ENCODE peak calls at places on chromosomes 2 and 18, in nine cellular contexts. K is cardiac muscle cell, W is uterus, Q is K562, Y is transverse colon, X is endodermal cell, O is Peyer's patch, N is DND-41, Z is adrenal gland. B is an unnamed sample.
A peak's percentile ranks its signal among the peaks of the same experiment; 100 is the strongest.

GRCh38 chr2:67649331-67650071 is 252.4 kb downstream of the ETAA1 start:
- DNase-seq in N (no peak), Y (no peak), K (peak; percentile 36), Z (peak; percentile 66), Q (no peak), W (peak; percentile 49), X (peak; percentile 44), O (peak; percentile 54), B (no peak)

GRCh38 chr2:63012541-63012940 is 38.1 kb upstream of the OTX1 start:
- DNase-seq in Z (no peak), Q (no peak), O (no peak), N (no peak), X (no peak), W (no peak), Y (no peak), K (no peak), B (no peak)

GRCh38 chr2:191155608-191156071 is 4.8 kb upstream of the STAT4 start:
- DNase-seq in Z (no peak), Q (no peak), Y (no peak), O (no peak), K (peak; percentile 26), W (no peak), N (peak; percentile 16), X (no peak), B (no peak)

GRCh38 chr2:85695121-85695520 is 963 bp downstream of the GNLY start:
- DNase-seq in Z (no peak), W (no peak), X (no peak), O (no peak), K (no peak), Y (no peak), Q (no peak), N (no peak), B (no peak)

GRCh38 chr2:10140841-10141610 is 18.5 kb downstream of the RRM2 start:
- DNase-seq in O (no peak), W (no peak), Y (no peak), N (no peak), X (no peak), K (no peak), Q (no peak), Z (no peak), B (no peak)

GRCh38 chr18:12819330-12819729 is 64.7 kb downstream of the PTPN2 start:
- DNase-seq in Q (no peak), K (no peak), O (no peak), X (no peak), Z (no peak), N (no peak), W (no peak), Y (no peak), B (no peak)

GRCh38 chr18:30763913-30764350 is 278.6 kb downstream of the DSC3 start:
- DNase-seq in K (peak; percentile 2), Y (no peak), N (no peak), W (no peak), X (peak; percentile 65), Q (no peak), O (no peak), Z (no peak), B (no peak)

GRCh38 chr18:61575419-61575818 is 242.2 kb downstream of the CDH20 start:
- DNase-seq in O (no peak), Q (no peak), N (no peak), Z (no peak), W (no peak), Y (no peak), X (peak; percentile 46), K (no peak), B (no peak)

GRCh38 chr18:54257015-54257414 is 12.3 kb upstream of the POLI start:
- DNase-seq in Q (no peak), K (no peak), X (no peak), O (no peak), N (no peak), W (no peak), Y (no peak), Z (no peak), B (no peak)

GRCh38 chr2:44957656-44958327 is 16.3 kb downstream of the SIX3 start:
- DNase-seq in Y (no peak), N (no peak), W (no peak), Z (no peak), K (no peak), O (no peak), Q (no peak), X (no peak), B (no peak)

GRCh38 chr2:44956841-44957240 is 15.3 kb downstream of the SIX3 start:
- DNase-seq in Z (no peak), W (no peak), K (no peak), X (no peak), Q (no peak), N (no peak), O (no peak), Y (no peak), B (no peak)

GRCh38 chr2:44960871-44961270 is 19.4 kb downstream of the SIX3 start:
- DNase-seq in X (peak; percentile 30), Z (no peak), W (no peak), O (no peak), Y (no peak), N (no peak), Q (no peak), K (no peak), B (no peak)

GRCh38 chr2:44962176-44962695 is 20.7 kb downstream of the SIX3 start:
- DNase-seq in X (peak; percentile 26), Y (no peak), Z (no peak), Q (no peak), O (no peak), W (no peak), N (no peak), K (no peak), B (no peak)

DNA sequence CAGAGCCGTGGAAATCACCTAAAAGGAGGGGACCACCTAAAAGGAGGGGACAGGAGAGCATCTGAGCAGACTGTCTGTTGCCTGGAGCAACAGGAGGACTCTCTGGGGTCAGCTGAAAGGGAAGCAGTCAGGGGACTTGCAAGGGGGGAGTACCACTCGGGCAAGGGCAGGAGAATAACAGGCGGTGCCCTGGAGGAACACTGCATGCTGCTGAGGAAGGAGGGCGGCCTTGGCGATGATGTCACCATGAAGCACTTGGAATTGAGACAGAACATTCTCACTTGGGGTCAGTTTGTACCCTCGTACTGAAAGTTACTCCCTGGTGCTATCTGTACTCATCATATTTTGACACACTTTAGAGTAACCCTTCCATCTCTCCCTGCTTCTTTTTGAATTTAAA is 18.4 kb downstream of the SIX3 start:
- DNase-seq in K (no peak), N (no peak), W (no peak), Y (no peak), Z (no peak), X (peak; percentile 33), Q (no peak), O (no peak), B (no peak)
- H3K27me3 ChIP-seq in K (peaks cover 97% of the 10 kb centered on the region), N (peaks cover 9% of the 10 kb centered on the region), W (no peaks in the 10 kb centered on the region), Y (peaks cover 61% of the 10 kb centered on the region), Z (peaks cover 15% of the 10 kb centered on the region), X (peaks cover 63% of the 10 kb centered on the region), Q (peaks cover 6% of the 10 kb centered on the region), O (no peaks in the 10 kb centered on the region), B (peaks cover 4% of the 10 kb centered on the region)

DNA sequence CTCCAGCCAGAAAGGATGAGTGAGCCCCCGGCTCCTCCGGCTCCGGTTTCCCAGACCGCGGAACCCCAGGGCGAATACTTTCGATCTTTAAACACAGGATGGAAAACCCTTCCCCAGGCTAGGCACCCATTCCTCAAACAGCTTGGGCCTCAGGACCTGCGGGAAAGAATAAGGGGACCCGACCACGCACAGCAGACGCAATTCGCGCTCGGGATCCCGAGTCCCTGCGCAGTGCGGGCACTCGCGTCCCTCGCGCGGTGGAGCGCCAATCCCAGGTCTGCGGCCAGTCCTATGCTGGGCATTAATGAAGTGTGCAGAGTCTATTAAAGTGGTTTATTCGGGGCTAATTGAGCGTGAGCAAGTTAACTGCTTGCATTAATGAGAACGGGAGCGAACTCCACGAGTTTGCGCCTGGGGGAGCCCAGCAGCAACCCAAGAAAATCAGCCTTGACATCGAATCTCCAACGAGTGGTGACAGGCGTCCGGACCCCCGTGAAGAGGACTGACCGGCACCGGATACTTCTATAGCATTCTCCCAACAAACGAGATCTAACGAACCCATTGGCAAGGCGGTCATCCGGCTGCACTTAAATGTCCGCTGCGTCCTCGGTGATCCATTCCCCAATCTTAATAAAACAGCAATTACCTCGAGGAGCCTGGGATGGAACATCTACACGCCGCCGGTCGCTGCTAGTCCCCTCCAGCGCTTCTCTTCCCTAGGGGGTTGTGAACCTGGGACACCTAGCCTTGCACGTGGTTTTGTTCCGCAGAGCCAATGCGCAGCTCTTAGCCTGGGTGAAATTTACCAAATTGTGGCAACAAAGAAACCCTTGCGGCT is 1.7 kb downstream of the OSR1 start:
- DNase-seq in Q (no peak), Y (no peak), N (no peak), X (peak; percentile 68), W (no peak), Z (no peak), O (no peak), K (no peak), B (no peak)
- H3K4me3 ChIP-seq in Q (no peak overlapping the region), Y (peak overlapping the region; percentile 55), N (no peak overlapping the region), X (peak overlapping the region; percentile 39), W (peak overlapping the region; percentile 55), Z (no peak overlapping the region), O (peak overlapping the region; percentile 13), K (peak overlapping the region; percentile 78), B (no peak overlapping the region)

GRCh38 chr2:218402491-218402901 is 2.8 kb downstream of the CTDSP1 start:
- DNase-seq in O (no peak), X (no peak), K (no peak), N (no peak), Z (no peak), Q (no peak), W (no peak), Y (no peak), B (no peak)

GRCh38 chr2:218404351-218405145 is 4.9 kb downstream of the CTDSP1 start:
- DNase-seq in N (peak; percentile 25), Y (no peak), K (no peak), Z (peak; percentile 28), W (peak; percentile 38), X (no peak), O (no peak), Q (no peak), B (peak; percentile 16)

GRCh38 chr2:218401834-218402370 is 2.2 kb downstream of the CTDSP1 start:
- DNase-seq in Y (no peak), K (no peak), W (no peak), N (no peak), Z (peak; percentile 26), X (no peak), O (no peak), Q (no peak), B (peak; percentile 6)

GRCh38 chr2:218403810-218404209 is 4.1 kb downstream of the CTDSP1 start:
- DNase-seq in W (no peak), K (no peak), O (no peak), Q (no peak), Z (no peak), Y (no peak), X (no peak), N (no peak), B (no peak)

GRCh38 chr2:218402911-218403411 is 3.3 kb downstream of the CTDSP1 start:
- DNase-seq in O (no peak), X (no peak), Q (no peak), Y (no peak), W (no peak), K (no peak), Z (no peak), N (no peak), B (no peak)
- H3K4me1 ChIP-seq in O (peaks cover 34% of the 10 kb centered on the region), X (peaks cover 11% of the 10 kb centered on the region), Q (peaks cover 25% of the 10 kb centered on the region), Y (peaks cover 61% of the 10 kb centered on the region), W (peaks cover 30% of the 10 kb centered on the region), K (peaks cover 11% of the 10 kb centered on the region), Z (peaks cover 26% of the 10 kb centered on the region), N (peaks cover 73% of the 10 kb centered on the region), B (peaks cover 55% of the 10 kb centered on the region)

DNA sequence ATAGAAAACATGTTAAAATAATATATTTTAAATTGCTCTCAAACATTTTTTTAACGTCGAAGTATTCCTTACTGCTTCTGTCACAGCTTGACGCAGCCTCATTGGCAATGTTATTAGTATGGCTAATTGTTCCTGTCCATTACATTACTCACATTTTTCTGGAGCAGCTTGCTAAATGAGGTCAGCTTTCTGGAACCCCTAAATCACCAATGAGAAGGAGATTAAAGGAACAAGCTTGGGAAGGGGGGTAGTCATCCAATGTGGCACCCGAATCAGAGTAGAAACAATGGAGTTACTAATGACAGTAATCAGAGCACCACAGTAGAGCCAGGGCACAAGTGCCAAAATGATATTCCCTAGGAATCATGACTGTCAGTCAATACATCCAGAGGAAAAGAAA is 5.1 kb downstream of the NEUROD1 start:
- DNase-seq in Z (no peak), X (no peak), Y (no peak), O (no peak), K (no peak), W (no peak), Q (no peak), N (no peak), B (no peak)
- H3K27me3 ChIP-seq in Z (peaks cover 29% of the 10 kb centered on the region), X (peaks cover 91% of the 10 kb centered on the region), Y (peaks cover 52% of the 10 kb centered on the region), O (no peaks in the 10 kb centered on the region), K (peaks cover 93% of the 10 kb centered on the region), W (peaks cover 40% of the 10 kb centered on the region), Q (no peaks in the 10 kb centered on the region), N (peaks cover 5% of the 10 kb centered on the region), B (peaks cover 19% of the 10 kb centered on the region)

B was measured in CD8-positive, alpha-beta T cell.